ENCODE peak calls at places on chromosomes 7 and 10, in nine cellular contexts. J is lower lobe of right lung; H is ovary; B is GM20000; T is fibroblast of lung; V is neural crest cell; Q is astrocyte of the spinal cord; R is GM10248; I is CD8-positive, alpha-beta T cell. P is an unnamed sample.

GRCh38 chr7:33806284-33807157 is 98.8 kb upstream of the BMPER start:
- DNase-seq in J (no peak), H (peak), B (no peak), T (no peak), V (no peak), Q (peak), R (no peak), I (no peak), P (no peak)

GRCh38 chr7:50957427-50957826 is 174.7 kb upstream of the GRB10 start:
- DNase-seq in J (no peak), H (no peak), B (no peak), T (no peak), V (no peak), Q (no peak), R (no peak), I (no peak), P (no peak)

GRCh38 chr7:121610243-121610642 is 214.1 kb upstream of the FAM3C start:
- DNase-seq in J (no peak), H (no peak), B (no peak), T (peak), V (no peak), Q (no peak), R (no peak), I (no peak), P (no peak)

GRCh38 chr10:51159841-51160240 is 85.6 kb downstream of the PRKG1 start:
- DNase-seq in J (no peak), H (no peak), B (no peak), T (no peak), V (no peak), Q (no peak), R (no peak), I (no peak), P (no peak)

GRCh38 chr7:92691578-92691977 is 101.4 kb upstream of the FAM133B start:
- DNase-seq in J (no peak), H (no peak), B (peak), T (peak), V (no peak), Q (peak), R (peak), I (peak), P (peak)

GRCh38 chr10:533611-534566 is 155.6 kb downstream of the DIP2C start:
- DNase-seq in J (no peak), H (no peak), B (no peak), T (no peak), V (no peak), Q (no peak), R (no peak), I (no peak), P (no peak)

GRCh38 chr10:43251664-43252165 is 15.2 kb downstream of the RASGEF1A start:
- DNase-seq in J (no peak), H (peak), B (no peak), T (no peak), V (no peak), Q (no peak), R (no peak), I (no peak), P (no peak)

GRCh38 chr7:97016392-97017196 is 8.0 kb downstream of the DLX5 start:
- DNase-seq in J (no peak), H (no peak), B (no peak), T (no peak), V (no peak), Q (no peak), R (no peak), I (no peak), P (no peak)

GRCh38 chr7:123367508-123368122 is 166.8 kb downstream of the IQUB start:
- DNase-seq in J (no peak), H (no peak), B (peak), T (peak), V (peak), Q (peak), R (peak), I (no peak), P (peak)

GRCh38 chr7:21454182-21454581 is 26.3 kb downstream of the SP4 start:
- DNase-seq in J (no peak), H (no peak), B (no peak), T (no peak), V (no peak), Q (no peak), R (no peak), I (no peak), P (no peak)

GRCh38 chr10:26385443-26385842 is 52.7 kb upstream of the APBB1IP start:
- DNase-seq in J (no peak), H (no peak), B (no peak), T (no peak), V (no peak), Q (no peak), R (no peak), I (no peak), P (no peak)

GRCh38 chr10:92124524-92125168 is 166.2 kb downstream of the CPEB3 start:
- DNase-seq in J (no peak), H (peak), B (no peak), T (peak), V (no peak), Q (peak), R (no peak), I (no peak), P (no peak)

GRCh38 chr7:157464111-157464970 is 127.5 kb downstream of the DNAJB6 start:
- DNase-seq in J (peak), H (no peak), B (no peak), T (no peak), V (peak), Q (no peak), R (no peak), I (peak), P (no peak)

GRCh38 chr10:14532473-14533251 is 201.9 kb upstream of the FRMD4A start:
- DNase-seq in J (no peak), H (no peak), B (no peak), T (no peak), V (no peak), Q (no peak), R (no peak), I (no peak), P (no peak)

GRCh38 chr10:123154943-123155505 is 822 bp downstream of the BUB3 start:
- DNase-seq in J (peak), H (no peak), B (no peak), T (peak), V (no peak), Q (peak), R (no peak), I (no peak), P (no peak)

GRCh38 chr7:88927-89921 is 103.1 kb upstream of the FAM20C start:
- DNase-seq in J (no peak), H (peak), B (no peak), T (peak), V (no peak), Q (peak), R (no peak), I (no peak), P (peak)

GRCh38 chr7:149790146-149790548 is 16.8 kb upstream of the ZNF467 start:
- DNase-seq in J (peak), H (no peak), B (peak), T (no peak), V (peak), Q (no peak), R (peak), I (peak), P (peak)

GRCh38 chr10:8331387-8331786 is 276.9 kb downstream of the GATA3 start:
- DNase-seq in J (no peak), H (no peak), B (no peak), T (no peak), V (no peak), Q (no peak), R (no peak), I (peak), P (no peak)

GRCh38 chr10:4980793-4981192 is 17.6 kb downstream of the AKR1C1 start:
- DNase-seq in J (no peak), H (no peak), B (no peak), T (no peak), V (no peak), Q (no peak), R (no peak), I (no peak), P (no peak)

GRCh38 chr10:22321156-22321711 is 335 bp downstream of the BMI1 start:
- DNase-seq in J (peak), H (peak), B (peak), T (peak), V (peak), Q (peak), R (peak), I (peak), P (peak)

GRCh38 chr10:119863951-119864565 is 8.6 kb downstream of the MCMBP start:
- DNase-seq in J (no peak), H (no peak), B (no peak), T (no peak), V (no peak), Q (no peak), R (no peak), I (no peak), P (no peak)

GRCh38 chr10:103192089-103192450 is 1.0 kb downstream of the NT5C2 start:
- DNase-seq in J (no peak), H (no peak), B (peak), T (peak), V (no peak), Q (no peak), R (no peak), I (no peak), P (no peak)

GRCh38 chr10:86264481-86265231 is 101.9 kb downstream of the GRID1 start:
- DNase-seq in J (peak), H (no peak), B (no peak), T (no peak), V (no peak), Q (no peak), R (no peak), I (no peak), P (no peak)

GRCh38 chr7:155951554-155952158 is 139.4 kb upstream of the SHH start:
- DNase-seq in J (no peak), H (no peak), B (no peak), T (peak), V (no peak), Q (peak), R (no peak), I (no peak), P (no peak)

GRCh38 chr10:33801705-33802104 is 467.2 kb upstream of the NRP1 start:
- DNase-seq in J (no peak), H (no peak), B (no peak), T (peak), V (no peak), Q (peak), R (no peak), I (no peak), P (no peak)

GRCh38 chr10:12631787-12632562 is 282.6 kb downstream of the CAMK1D start:
- DNase-seq in J (no peak), H (no peak), B (no peak), T (no peak), V (no peak), Q (no peak), R (no peak), I (no peak), P (no peak)

GRCh38 chr7:128361463-128362441 is at the start of gene PRRT4:
- DNase-seq in J (peak), H (peak), B (peak), T (no peak), V (peak), Q (no peak), R (peak), I (peak), P (peak)

GRCh38 chr7:151806204-151806603 is 70.7 kb downstream of the PRKAG2 start:
- DNase-seq in J (peak), H (no peak), B (no peak), T (no peak), V (no peak), Q (no peak), R (no peak), I (no peak), P (no peak)

GRCh38 chr7:5539013-5539411 is 115.4 kb upstream of the TNRC18 start:
- DNase-seq in J (no peak), H (no peak), B (no peak), T (no peak), V (no peak), Q (no peak), R (no peak), I (no peak), P (no peak)

GRCh38 chr7:100888988-100889760 is at the start of gene UFSP1:
- DNase-seq in J (no peak), H (no peak), B (peak), T (no peak), V (no peak), Q (no peak), R (no peak), I (no peak), P (no peak)

GRCh38 chr10:15539262-15539661 is 168.2 kb upstream of the FAM171A1 start:
- DNase-seq in J (no peak), H (no peak), B (no peak), T (no peak), V (no peak), Q (no peak), R (no peak), I (no peak), P (no peak)

GRCh38 chr10:63318491-63318890 is 147.3 kb downstream of the JMJD1C start:
- DNase-seq in J (no peak), H (no peak), B (no peak), T (peak), V (no peak), Q (no peak), R (no peak), I (no peak), P (no peak)

GRCh38 chr7:128954830-128955797 is 17.4 kb downstream of the IRF5 start:
- DNase-seq in J (no peak), H (no peak), B (peak), T (peak), V (no peak), Q (peak), R (peak), I (no peak), P (no peak)

DNA sequence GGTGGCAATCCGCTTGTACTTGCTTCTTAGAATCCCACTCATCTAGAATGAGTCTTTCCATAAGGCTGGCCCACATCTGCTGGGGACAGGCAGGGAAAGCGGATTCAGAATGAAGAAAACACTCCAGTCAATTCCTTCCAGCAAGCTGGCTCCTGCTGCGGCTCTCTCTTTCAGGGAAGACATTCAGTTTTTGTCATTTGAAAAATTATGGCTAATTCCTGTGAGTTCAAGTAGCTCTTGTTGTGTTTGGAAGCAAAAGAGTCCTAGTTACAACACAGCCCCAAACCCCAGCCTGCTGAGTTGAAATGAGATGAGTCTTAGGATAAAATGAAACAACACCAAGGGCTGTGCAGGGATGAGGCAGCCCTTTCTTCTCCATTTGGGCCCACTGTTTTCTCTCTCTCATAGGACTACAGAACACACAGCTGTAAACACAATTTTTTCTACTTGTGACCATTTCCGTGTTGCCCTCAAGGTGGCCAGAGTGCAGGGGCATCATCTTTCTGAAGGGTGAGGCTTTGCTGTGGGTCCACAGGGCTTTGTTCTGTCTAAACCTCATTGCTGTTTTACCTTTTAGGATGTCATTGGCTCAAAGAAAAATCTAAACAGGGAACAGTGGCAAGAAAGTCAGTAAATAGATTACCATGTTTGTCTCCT is 90.8 kb upstream of the EEPD1 start:
- DNase-seq in J (no peak), H (no peak), B (no peak), T (peak), V (no peak), Q (peak), R (no peak), I (no peak), P (no peak)
- TF ChIP-seq CTCF in J (no peak), H (no peak), B (no peak), T (no peak), V (no peak), Q (no peak), R (no peak), I (no peak), P (no peak)

GRCh38 chr10:48445932-48446331 is 139.5 kb downstream of the MAPK8 start:
- DNase-seq in J (no peak), H (no peak), B (no peak), T (no peak), V (no peak), Q (no peak), R (no peak), I (no peak), P (peak)

GRCh38 chr10:48442090-48442808 is 135.8 kb downstream of the MAPK8 start:
- DNase-seq in J (no peak), H (no peak), B (no peak), T (no peak), V (no peak), Q (no peak), R (no peak), I (no peak), P (peak)

GRCh38 chr10:48442809-48443177 is 136.3 kb downstream of the MAPK8 start:
- DNase-seq in J (no peak), H (no peak), B (no peak), T (no peak), V (no peak), Q (no peak), R (no peak), I (no peak), P (no peak)

GRCh38 chr10:48444861-48445841 is 138.7 kb downstream of the MAPK8 start:
- DNase-seq in J (no peak), H (no peak), B (no peak), T (no peak), V (no peak), Q (no peak), R (peak), I (no peak), P (peak)

GRCh38 chr10:48444266-48444665 is 137.8 kb downstream of the MAPK8 start:
- DNase-seq in J (no peak), H (no peak), B (no peak), T (peak), V (no peak), Q (peak), R (peak), I (no peak), P (peak)
- TF ChIP-seq CTCF in J (no peak), H (no peak), B (no peak), T (peak), V (peak), Q (peak), R (no peak), I (no peak), P (no peak)

GRCh38 chr7:44764665-44765578 is 16.3 kb downstream of the ZMIZ2 start:
- DNase-seq in J (no peak), H (no peak), B (no peak), T (no peak), V (no peak), Q (no peak), R (no peak), I (no peak), P (peak)
- TF ChIP-seq CTCF in J (no peak), H (no peak), B (no peak), T (no peak), V (peak), Q (no peak), R (no peak), I (no peak), P (no peak)

DNA sequence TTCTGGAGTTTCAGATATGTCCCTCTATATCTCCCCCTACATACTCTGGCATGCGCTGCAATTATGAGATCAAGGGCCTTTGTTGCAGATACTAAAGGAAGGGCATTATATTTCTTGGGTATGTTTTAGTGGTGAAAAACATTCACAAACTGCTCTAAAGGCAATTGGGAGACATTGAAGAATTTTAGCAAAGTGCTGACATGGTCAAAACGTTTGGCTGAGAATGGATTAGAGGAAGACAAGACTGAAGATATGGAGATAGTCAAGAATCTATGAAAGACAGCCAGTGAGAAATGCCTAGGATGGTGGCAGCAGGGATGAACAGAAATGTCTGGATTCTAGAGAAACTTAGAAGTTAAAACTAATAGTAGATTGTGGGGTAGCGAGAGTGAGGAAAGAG is 104.5 kb upstream of the CABCOCO1 start:
- DNase-seq in J (no peak), H (no peak), B (no peak), T (no peak), V (no peak), Q (no peak), R (no peak), I (no peak), P (no peak)
- TF ChIP-seq CTCF in J (no peak), H (no peak), B (no peak), T (no peak), V (no peak), Q (no peak), R (no peak), I (no peak), P (no peak)